ENCODE peak calls at places on chromosomes 13 and 19, in five cellular contexts. H, Z, Y, O and L are unnamed samples.

GRCh38 chr19:2798733-2799132 is 13.4 kb downstream of the THOP1 start:
- DNase-seq in H (no peak), Z (no peak), Y (no peak), O (peak), L (peak)

GRCh38 chr13:48318714-48319457 is 15.3 kb downstream of the RB1 start:
- DNase-seq in H (no peak), Z (no peak), Y (no peak), O (no peak), L (no peak)

GRCh38 chr19:17765069-17765618 is 13.9 kb downstream of the FCHO1 start:
- DNase-seq in H (no peak), Z (no peak), Y (peak), O (no peak), L (no peak)

GRCh38 chr13:112842931-112843391 is 126.1 kb upstream of the MCF2L start:
- DNase-seq in H (no peak), Z (no peak), Y (no peak), O (no peak), L (no peak)

GRCh38 chr19:18700501-18701249 is 17.2 kb downstream of the CRTC1 start:
- DNase-seq in H (peak), Z (no peak), Y (peak), O (peak), L (no peak)

GRCh38 chr13:48595330-48596127 is 58.2 kb upstream of the CYSLTR2 start:
- DNase-seq in H (peak), Z (peak), Y (peak), O (no peak), L (peak)

GRCh38 chr19:48117515-48118330 is 7.1 kb upstream of the PLA2G4C start:
- DNase-seq in H (no peak), Z (no peak), Y (no peak), O (no peak), L (no peak)

GRCh38 chr19:8308891-8309291 is 733 bp upstream of the CD320 start:
- DNase-seq in H (no peak), Z (no peak), Y (peak), O (no peak), L (no peak)

GRCh38 chr13:47215741-47216140 is 318.9 kb upstream of the HTR2A start:
- DNase-seq in H (no peak), Z (no peak), Y (no peak), O (peak), L (peak)

GRCh38 chr13:33279898-33280549 is 5.5 kb downstream of the STARD13 start:
- DNase-seq in H (no peak), Z (no peak), Y (no peak), O (no peak), L (peak)

GRCh38 chr19:34731019-34731829 is 2.8 kb upstream of the ZNF181 start:
- DNase-seq in H (no peak), Z (no peak), Y (no peak), O (no peak), L (no peak)

GRCh38 chr13:51027644-51028043 is 83.4 kb downstream of the C13orf42 start:
- DNase-seq in H (no peak), Z (no peak), Y (no peak), O (no peak), L (no peak)

GRCh38 chr19:50638576-50638975 is 1.1 kb downstream of the SYT3 start:
- DNase-seq in H (no peak), Z (no peak), Y (no peak), O (no peak), L (no peak)

GRCh38 chr13:113149711-113150544 is 8.5 kb upstream of the PROZ start:
- DNase-seq in H (no peak), Z (no peak), Y (peak), O (no peak), L (no peak)

GRCh38 chr19:32671883-32672282 is 3.1 kb downstream of the ANKRD27 start:
- DNase-seq in H (no peak), Z (no peak), Y (no peak), O (no peak), L (no peak)

GRCh38 chr19:3409346-3410064 is 43.1 kb downstream of the NFIC start:
- DNase-seq in H (peak), Z (no peak), Y (peak), O (no peak), L (no peak)

GRCh38 chr13:95588721-95589120 is 36.2 kb downstream of the CLDN10 start:
- DNase-seq in H (no peak), Z (no peak), Y (no peak), O (no peak), L (no peak)

GRCh38 chr19:45767410-45767880 is 1.6 kb downstream of the SIX5 start:
- DNase-seq in H (peak), Z (no peak), Y (peak), O (peak), L (peak)

GRCh38 chr13:48043789-48044503 is 6.4 kb downstream of the NUDT15 start:
- DNase-seq in H (no peak), Z (no peak), Y (no peak), O (no peak), L (no peak)

GRCh38 chr13:42155251-42155650 is 106.8 kb downstream of the DGKH start:
- DNase-seq in H (no peak), Z (no peak), Y (no peak), O (no peak), L (no peak)

GRCh38 chr13:113639661-113640262 is 18.2 kb downstream of the ATP4B start:
- DNase-seq in H (no peak), Z (no peak), Y (no peak), O (no peak), L (no peak)

GRCh38 chr13:65292488-65292901 is 1937.6 kb downstream of the PCDH9 start:
- DNase-seq in H (no peak), Z (no peak), Y (no peak), O (peak), L (peak)

GRCh38 chr19:42179501-42179817 is 38.0 kb downstream of the DEDD2 start:
- DNase-seq in H (no peak), Z (no peak), Y (no peak), O (no peak), L (no peak)

GRCh38 chr13:93244141-93244917 is 17.7 kb downstream of the GPC6 start:
- DNase-seq in H (no peak), Z (no peak), Y (no peak), O (peak), L (no peak)

GRCh38 chr19:6730941-6731670 is 6.3 kb downstream of the GPR108 start:
- DNase-seq in H (no peak), Z (no peak), Y (peak), O (no peak), L (no peak)

GRCh38 chr13:102729560-102730275 is 34.9 kb upstream of the METTL21C start:
- DNase-seq in H (peak), Z (no peak), Y (no peak), O (no peak), L (peak)

GRCh38 chr19:4597975-4598671 is 38.6 kb upstream of the SEMA6B start:
- DNase-seq in H (peak), Z (no peak), Y (no peak), O (peak), L (peak)

GRCh38 chr19:38676023-38676877 is 28.8 kb downstream of the ACTN4 start:
- DNase-seq in H (no peak), Z (no peak), Y (no peak), O (no peak), L (no peak)

GRCh38 chr19:45306522-45307027 is 16.1 kb downstream of the CKM start:
- DNase-seq in H (peak), Z (no peak), Y (no peak), O (no peak), L (no peak)

GRCh38 chr19:10011974-10012373 is 1.3 kb upstream of the RDH8 start:
- DNase-seq in H (no peak), Z (no peak), Y (no peak), O (no peak), L (no peak)

GRCh38 chr19:33703438-33703750 is 81.6 kb downstream of the CHST8 start:
- DNase-seq in H (no peak), Z (no peak), Y (no peak), O (no peak), L (no peak)

GRCh38 chr19:42555317-42555716 is 27.0 kb upstream of the CEACAM1 start:
- DNase-seq in H (no peak), Z (no peak), Y (no peak), O (no peak), L (no peak)